ENCODE peak calls at places on chromosomes 2 and 18, in five cellular contexts. N is DMS79; C is Calu3; F is HTR-8/SVneo; B is stimulated activated CD4-positive, alpha-beta T cell treated with anti-CD3 and anti-CD28 coated beads, Interleukin-12 subunit alpha, Interleukin-12 subunit beta, amount 100 ng/mL, for 48 hours. Q is an unnamed sample.

GRCh38 chr2:74025971-74026612 is 41.4 kb downstream of the TET3 start:
- DNase-seq in N (no peak), C (no peak), F (no peak), B (no peak), Q (no peak)

GRCh38 chr2:160878622-160879021 is 281.6 kb upstream of the TANK start:
- DNase-seq in N (no peak), C (no peak), F (no peak), B (no peak), Q (no peak)

GRCh38 chr2:157404363-157404762 is 39.5 kb downstream of the CYTIP start:
- DNase-seq in N (no peak), C (no peak), F (no peak), B (peak), Q (no peak)

GRCh38 chr18:24118750-24119577 is 19.9 kb upstream of the CABYR start:
- DNase-seq in N (peak), C (peak), F (peak), B (peak), Q (peak)

GRCh38 chr2:71609029-71609428 is 155.7 kb downstream of the DYSF start:
- DNase-seq in N (peak), C (no peak), F (no peak), B (no peak), Q (no peak)

GRCh38 chr2:178700922-178701342 is 106.3 kb downstream of the TTN start:
- DNase-seq in N (no peak), C (no peak), F (peak), B (no peak), Q (peak)

GRCh38 chr2:15705839-15706386 is 114.2 kb downstream of the DDX1 start:
- DNase-seq in N (no peak), C (no peak), F (no peak), B (no peak), Q (no peak)

GRCh38 chr18:8812631-8813030 is 107.3 kb downstream of the MTCL1 start:
- DNase-seq in N (no peak), C (no peak), F (no peak), B (no peak), Q (no peak)

GRCh38 chr18:45923138-45923537 is 44.0 kb downstream of the EPG5 start:
- DNase-seq in N (peak), C (no peak), F (no peak), B (no peak), Q (no peak)

GRCh38 chr2:105860567-105860966 is 115.9 kb downstream of the NCK2 start:
- DNase-seq in N (no peak), C (no peak), F (no peak), B (no peak), Q (no peak)

GRCh38 chr2:19408592-19408991 is 50.2 kb upstream of the OSR1 start:
- DNase-seq in N (no peak), C (no peak), F (no peak), B (no peak), Q (no peak)

GRCh38 chr2:241216211-241216761 is 27.8 kb downstream of the ANO7 start:
- DNase-seq in N (no peak), C (no peak), F (no peak), B (no peak), Q (no peak)

GRCh38 chr18:75525331-75525730 is 97.8 kb upstream of the SMIM21 start:
- DNase-seq in N (no peak), C (no peak), F (no peak), B (no peak), Q (no peak)

GRCh38 chr2:41127351-41127750 is 675.5 kb upstream of the SLC8A1 start:
- DNase-seq in N (no peak), C (no peak), F (no peak), B (no peak), Q (no peak)

GRCh38 chr18:35045121-35045520 is 3.9 kb downstream of the MAPRE2 start:
- DNase-seq in N (peak), C (no peak), F (no peak), B (no peak), Q (peak)

GRCh38 chr2:147945660-147946059 is 74.9 kb downstream of the ORC4 start:
- DNase-seq in N (no peak), C (no peak), F (no peak), B (no peak), Q (no peak)

GRCh38 chr2:158554948-158555347 is 98.2 kb downstream of the PKP4 start:
- DNase-seq in N (no peak), C (no peak), F (no peak), B (no peak), Q (no peak)

GRCh38 chr2:45004569-45005181 is 4.6 kb downstream of the SIX2 start:
- DNase-seq in N (no peak), C (no peak), F (no peak), B (no peak), Q (no peak)

GRCh38 chr2:33791625-33792024 is 192.5 kb upstream of the FAM98A start:
- DNase-seq in N (no peak), C (no peak), F (peak), B (no peak), Q (no peak)

Q was measured in hepatocyte.